ENCODE peak calls at places on chromosome 4, in five cellular contexts. R is stimulated activated CD8-positive, alpha-beta memory T cell treated with anti-CD3 and anti-CD28 coated beads, Interleukin-15, amount 100 ng/mL, for 24 hours; A is GM12891; G is brain microvascular endothelial cell; S is upper lobe of right lung. P is an unnamed sample.

GRCh38 chr4:11912886-11913285 is 484.2 kb upstream of the HS3ST1 start:
- DNase-seq in R (no peak), A (no peak), G (peak), S (no peak), P (no peak)

GRCh38 chr4:15738877-15739276 is 36.0 kb downstream of the BST1 start:
- DNase-seq in R (no peak), A (no peak), G (no peak), S (no peak), P (no peak)

GRCh38 chr4:155854597-155855226 is 11.4 kb downstream of the ASIC5 start:
- DNase-seq in R (no peak), A (no peak), G (peak), S (no peak), P (peak)

GRCh38 chr4:73053974-73054480 is 15.5 kb downstream of the COX18 start:
- DNase-seq in R (no peak), A (no peak), G (peak), S (no peak), P (no peak)

GRCh38 chr4:692771-693554 is 4.0 kb upstream of the SLC49A3 start:
- DNase-seq in R (no peak), A (no peak), G (no peak), S (no peak), P (no peak)

GRCh38 chr4:43339435-43339834 is 446.9 kb downstream of the GRXCR1 start:
- DNase-seq in R (no peak), A (no peak), G (peak), S (no peak), P (no peak)

GRCh38 chr4:8215001-8215427 is 15.9 kb downstream of the SH3TC1 start:
- DNase-seq in R (no peak), A (no peak), G (no peak), S (peak), P (peak)

GRCh38 chr4:3388461-3389185 is 53.1 kb upstream of the HGFAC start:
- DNase-seq in R (no peak), A (no peak), G (peak), S (peak), P (peak)

GRCh38 chr4:161320377-161320776 is 843.4 kb downstream of the FSTL5 start:
- DNase-seq in R (no peak), A (no peak), G (no peak), S (no peak), P (no peak)

GRCh38 chr4:135672202-135672601 is 1470.6 kb upstream of the PABPC4L start:
- DNase-seq in R (no peak), A (no peak), G (no peak), S (no peak), P (no peak)

GRCh38 chr4:108172780-108173598 is 4.3 kb upstream of the LEF1 start:
- DNase-seq in R (peak), A (peak), G (no peak), S (peak), P (no peak)

GRCh38 chr4:8473198-8473919 is 32.8 kb downstream of the TRMT44 start:
- DNase-seq in R (no peak), A (no peak), G (no peak), S (no peak), P (no peak)

GRCh38 chr4:4766570-4766969 is 92.9 kb upstream of the MSX1 start:
- DNase-seq in R (no peak), A (no peak), G (peak), S (no peak), P (no peak)

GRCh38 chr4:102439835-102440234 is 61.3 kb upstream of the NFKB1 start:
- DNase-seq in R (no peak), A (no peak), G (peak), S (no peak), P (peak)

GRCh38 chr4:153169811-153170210 is 34.4 kb upstream of the TRIM2 start:
- DNase-seq in R (no peak), A (no peak), G (no peak), S (no peak), P (no peak)

GRCh38 chr4:128288689-128289106 is 1.1 kb upstream of the PGRMC2 start:
- DNase-seq in R (no peak), A (no peak), G (peak), S (no peak), P (no peak)

GRCh38 chr4:173332021-173332487 is 2.1 kb downstream of the HMGB2 start:
- DNase-seq in R (no peak), A (no peak), G (no peak), S (no peak), P (no peak)

GRCh38 chr4:25807101-25807728 is 55.6 kb downstream of the SEL1L3 start:
- DNase-seq in R (no peak), A (no peak), G (no peak), S (no peak), P (no peak)

GRCh38 chr4:83783179-83783578 is 247.3 kb downstream of the GPAT3 start:
- DNase-seq in R (no peak), A (no peak), G (no peak), S (no peak), P (no peak)

GRCh38 chr4:15674926-15675325 is 6.7 kb upstream of the FAM200B start:
- DNase-seq in R (no peak), A (no peak), G (no peak), S (no peak), P (no peak)

GRCh38 chr4:134027931-134028330 is 173.7 kb downstream of the PABPC4L start:
- DNase-seq in R (no peak), A (no peak), G (peak), S (no peak), P (peak)

GRCh38 chr4:26178874-26179273 is 141.9 kb upstream of the RBPJ start:
- DNase-seq in R (no peak), A (no peak), G (peak), S (no peak), P (no peak)

GRCh38 chr4:12555011-12555410 is 929.1 kb downstream of the RAB28 start:
- DNase-seq in R (no peak), A (no peak), G (peak), S (no peak), P (no peak)

GRCh38 chr4:90127223-90127705 is at the start of gene CCSER1:
- DNase-seq in R (no peak), A (peak), G (no peak), S (peak), P (no peak)

GRCh38 chr4:176013466-176014247 is 52.0 kb upstream of the WDR17 start:
- DNase-seq in R (no peak), A (no peak), G (no peak), S (no peak), P (no peak)

GRCh38 chr4:181308476-181309170 is 934.6 kb upstream of the TENM3 start:
- DNase-seq in R (no peak), A (no peak), G (no peak), S (no peak), P (no peak)

GRCh38 chr4:122588453-122589238 is 32.2 kb downstream of the IL21 start:
- DNase-seq in R (no peak), A (no peak), G (peak), S (no peak), P (peak)

GRCh38 chr4:151744614-151745013 is 16.2 kb downstream of the GATB start:
- DNase-seq in R (no peak), A (no peak), G (peak), S (no peak), P (peak)

GRCh38 chr4:177450421-177451107 is 8.3 kb upstream of the AGA start:
- DNase-seq in R (no peak), A (no peak), G (no peak), S (no peak), P (peak)

GRCh38 chr4:121256346-121256745 is 92.2 kb upstream of the TNIP3 start:
- DNase-seq in R (no peak), A (no peak), G (peak), S (no peak), P (peak)

GRCh38 chr4:151322565-151322964 is 2.8 kb downstream of the SH3D19 start:
- DNase-seq in R (no peak), A (no peak), G (no peak), S (no peak), P (peak)

GRCh38 chr4:1480720-1481119 is 74.5 kb upstream of the NKX1-1 start:
- DNase-seq in R (no peak), A (no peak), G (no peak), S (peak), P (no peak)

GRCh38 chr4:54067163-54067562 is 2.8 kb upstream of the CHIC2 start:
- DNase-seq in R (no peak), A (no peak), G (no peak), S (no peak), P (peak)

GRCh38 chr4:188387134-188387791 is 248.0 kb downstream of the TRIML1 start:
- DNase-seq in R (no peak), A (no peak), G (peak), S (no peak), P (no peak)

P was measured in HFFc6.